ENCODE peak calls at places on chromosome 19, in four cellular contexts. O is mammary epithelial cell; I is CD4-positive, alpha-beta memory T cell; S is PC-9. L is an unnamed sample.

GRCh38 chr19:1229056-1229607 is 8.7 kb downstream of the CBARP start:
- DNase-seq in S (no peak), I (no peak), O (no peak), L (no peak)

GRCh38 chr19:33281296-33281926 is 20.9 kb downstream of the CEBPA start:
- DNase-seq in I (no peak), O (no peak), S (no peak), L (no peak)

GRCh38 chr19:46489445-46490272 is 6.0 kb downstream of the PNMA8B start:
- DNase-seq in O (no peak), I (no peak), S (no peak), L (no peak)

GRCh38 chr19:3637621-3638020 is 11.0 kb upstream of the CACTIN start:
- DNase-seq in I (no peak), O (no peak), S (no peak), L (no peak)

GRCh38 chr19:43423779-43424178 is 9.1 kb downstream of the TEX101 start:
- DNase-seq in I (no peak), S (no peak), O (no peak), L (no peak)

GRCh38 chr19:45881909-45882528 is 3.9 kb downstream of the IRF2BP1 start:
- DNase-seq in I (no peak), S (no peak), O (no peak), L (no peak)

GRCh38 chr19:46514589-46515289 is 19.1 kb upstream of the PNMA8B start:
- DNase-seq in O (no peak), S (no peak), I (no peak), L (no peak)

GRCh38 chr19:18733196-18733647 is 49.7 kb downstream of the CRTC1 start:
- DNase-seq in S (no peak), O (no peak), I (no peak), L (no peak)

GRCh38 chr19:50167314-50167721 is 4.2 kb upstream of the IZUMO2 start:
- DNase-seq in S (peak; percentile 73), O (no peak), I (no peak), L (no peak)

GRCh38 chr19:2171349-2172145 is 7.8 kb downstream of the DOT1L start:
- DNase-seq in S (no peak), I (peak; percentile 71), O (no peak), L (peak; percentile 66)

GRCh38 chr19:32748497-32748896 is 28.9 kb downstream of the TDRD12 start:
- DNase-seq in I (peak; percentile 4), S (no peak), O (no peak), L (no peak)

GRCh38 chr19:38550376-38550775 is 67.4 kb downstream of the MAP4K1 start:
- DNase-seq in I (no peak), S (no peak), O (no peak), L (no peak)

GRCh38 chr19:31296741-31297390 is 52.4 kb downstream of the TSHZ3 start:
- DNase-seq in S (no peak), I (no peak), O (no peak), L (no peak)

GRCh38 chr19:55319786-55320185 is 5.4 kb downstream of the TMEM150B start:
- DNase-seq in S (no peak), I (no peak), O (no peak), L (no peak)

GRCh38 chr19:10104665-10105221 is 1.4 kb upstream of the PPAN start:
- DNase-seq in O (no peak), S (no peak), I (peak; percentile 82), L (peak; percentile 56)

GRCh38 chr19:47651691-47652090 is 42.8 kb downstream of the BICRA start:
- DNase-seq in I (no peak), O (no peak), S (no peak), L (no peak)

GRCh38 chr19:18418034-18418724 is 1.0 kb upstream of the SSBP4 start:
- DNase-seq in O (no peak), I (no peak), S (no peak), L (no peak)

GRCh38 chr19:31181535-31181934 is 167.7 kb downstream of the TSHZ3 start:
- DNase-seq in S (no peak), O (no peak), I (no peak), L (no peak)

GRCh38 chr19:30757836-30758617 is 385.8 kb downstream of the ZNF536 start:
- DNase-seq in O (no peak), S (no peak), I (no peak), L (no peak)

GRCh38 chr19:2815191-2815614 is 4.5 kb upstream of the ZNF554 start:
- DNase-seq in S (no peak), O (no peak), I (no peak), L (no peak)

GRCh38 chr19:21566073-21566472 is 60.7 kb downstream of the ZNF429 start:
- DNase-seq in S (no peak), I (no peak), O (no peak), L (no peak)

GRCh38 chr19:1399079-1399478 is 2.3 kb downstream of the GAMT start:
- DNase-seq in S (no peak), I (no peak), O (no peak), L (no peak)

GRCh38 chr19:31389874-31390273 is 40.6 kb upstream of the TSHZ3 start:
- DNase-seq in S (no peak), O (no peak), I (no peak), L (no peak)

GRCh38 chr19:28313633-28314032 is 899.3 kb downstream of the UQCRFS1 start:
- DNase-seq in I (no peak), S (no peak), O (peak; percentile 48), L (no peak)

GRCh38 chr19:3671680-3672574 is 28.3 kb downstream of the PIP5K1C start:
- DNase-seq in S (no peak), I (no peak), O (no peak), L (no peak)

GRCh38 chr19:2494447-2495129 is 18.7 kb downstream of the GADD45B start:
- DNase-seq in S (peak; percentile 32), O (peak; percentile 43), I (peak; percentile 46), L (peak; percentile 60)

GRCh38 chr19:46537136-46538097 is 41.8 kb upstream of the PNMA8B start:
- DNase-seq in S (peak; percentile 33), O (peak; percentile 17), I (peak; percentile 53), L (peak; percentile 44)

GRCh38 chr19:7109678-7110289 is 40.3 kb downstream of the ZNF557 start:
- DNase-seq in O (no peak), S (no peak), I (no peak), L (no peak)

GRCh38 chr19:39435499-39436349 is at the start of gene RPS16:
- DNase-seq in S (peak; percentile 99), O (peak; percentile 95), I (peak; percentile 98), L (peak; percentile 98)

GRCh38 chr19:41409288-41409687 is 11.7 kb downstream of the BCKDHA start:
- DNase-seq in O (peak; percentile 58), I (no peak), S (peak; percentile 72), L (no peak)

GRCh38 chr19:55384576-55385235 is 614 bp upstream of the TMEM238 start:
- DNase-seq in S (peak; percentile 29), O (peak; percentile 16), I (no peak), L (peak; percentile 17)

GRCh38 chr19:1046836-1047695 is 7.2 kb downstream of the ABCA7 start:
- DNase-seq in O (no peak), S (no peak), I (no peak), L (no peak)

GRCh38 chr19:49328741-49329140 is 3.8 kb upstream of the SLC6A16 start:
- DNase-seq in S (no peak), O (no peak), I (no peak), L (no peak)

GRCh38 chr19:48501961-48502719 is 9.5 kb downstream of the LMTK3 start:
- DNase-seq in S (peak; percentile 99), I (peak; percentile 68), O (peak; percentile 97), L (peak; percentile 73)

GRCh38 chr19:30666301-30666803 is 294.2 kb downstream of the ZNF536 start:
- DNase-seq in I (peak; percentile 28), S (peak; percentile 22), O (peak; percentile 16), L (no peak)

GRCh38 chr19:47274891-47275865 is 493 bp downstream of the INAFM1 start:
- DNase-seq in S (no peak), O (no peak), I (no peak), L (no peak)

GRCh38 chr19:37012093-37012745 is 66.0 kb upstream of the ZNF420 start:
- DNase-seq in S (no peak), O (no peak), I (no peak), L (no peak)

GRCh38 chr19:37009871-37010270 is 68.4 kb upstream of the ZNF420 start:
- DNase-seq in S (no peak), I (no peak), O (no peak), L (no peak)

DNA sequence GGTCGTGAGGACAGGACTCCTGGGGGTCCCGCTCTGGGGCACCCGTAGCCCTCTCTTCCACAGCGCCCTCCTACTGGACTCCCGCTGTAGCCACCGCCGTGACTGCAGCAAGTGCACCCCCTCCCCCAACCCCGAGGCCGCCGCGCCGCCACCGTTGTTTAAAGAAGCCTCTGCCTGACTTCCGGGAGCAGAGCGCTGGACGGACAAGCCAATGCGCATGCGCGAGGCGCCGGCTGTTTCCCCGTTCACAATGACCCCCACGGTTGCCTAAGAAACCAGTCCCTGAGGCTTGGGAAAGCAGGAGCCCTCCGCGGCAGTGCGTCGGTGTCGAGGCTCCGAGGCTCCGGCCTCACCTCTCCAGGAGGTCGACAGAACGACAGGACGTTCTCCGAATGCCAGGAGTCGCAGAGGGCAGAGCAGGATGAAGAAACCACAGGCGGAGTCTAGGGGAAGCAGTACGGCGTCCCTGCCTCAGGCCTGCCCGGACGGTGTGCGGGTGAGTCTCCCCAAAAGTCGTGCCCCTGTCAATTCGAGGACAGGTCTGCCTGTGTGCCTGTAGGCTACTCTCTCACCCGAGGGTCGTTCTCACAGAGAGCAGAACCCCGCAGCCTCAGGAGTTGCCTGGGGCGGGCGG is 70.5 kb upstream of the ZNF420 start:
- DNase-seq in O (peak; percentile 13), S (no peak), I (no peak), L (no peak)
- H3K9me3 ChIP-seq in O (peaks cover 45% of the 10 kb centered on the region), S (no peaks in the 10 kb centered on the region), I (peaks cover 15% of the 10 kb centered on the region), L (no peaks in the 10 kb centered on the region)

DNA sequence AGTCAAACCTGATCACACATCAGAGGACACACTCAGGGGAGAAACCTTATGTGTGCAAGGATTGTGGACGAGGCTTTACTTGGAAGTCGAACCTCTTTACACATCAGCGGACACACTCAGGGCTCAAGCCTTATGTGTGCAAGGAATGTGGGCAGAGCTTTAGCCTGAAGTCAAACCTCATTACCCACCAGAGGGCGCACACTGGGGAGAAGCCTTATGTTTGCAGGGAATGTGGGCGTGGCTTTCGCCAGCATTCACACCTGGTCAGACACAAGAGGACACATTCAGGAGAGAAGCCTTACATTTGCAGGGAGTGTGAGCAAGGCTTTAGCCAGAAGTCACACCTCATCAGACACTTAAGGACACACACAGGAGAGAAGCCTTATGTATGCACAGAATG is 8.2 kb upstream of the ZNF527 start:
- DNase-seq in O (no peak), I (no peak), S (no peak), L (no peak)
- H3K9me3 ChIP-seq in O (peaks cover 14% of the 10 kb centered on the region), I (peaks cover 17% of the 10 kb centered on the region), S (peaks cover 24% of the 10 kb centered on the region), L (peaks cover 6% of the 10 kb centered on the region)

DNA sequence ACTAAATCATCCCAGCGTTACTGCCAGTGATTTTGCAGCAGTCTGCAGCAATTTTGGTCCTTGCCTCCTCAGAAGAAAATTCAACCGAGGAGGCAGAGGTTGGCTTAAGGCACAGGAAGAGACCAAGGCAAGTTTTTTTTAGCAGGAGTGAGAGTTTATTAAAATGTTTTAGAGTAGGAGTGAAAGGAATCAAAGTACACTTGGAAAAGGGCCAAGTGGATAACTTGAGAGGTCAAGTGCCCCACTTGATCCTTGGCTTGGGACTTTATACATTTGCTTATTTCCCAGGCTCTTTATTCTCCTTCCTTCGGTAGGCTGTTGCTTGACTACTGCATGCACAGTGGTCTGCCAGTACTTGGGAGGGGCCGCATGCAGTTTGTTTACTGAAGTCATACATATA is 2.9 kb upstream of the ZNF134 start:
- DNase-seq in S (no peak), I (no peak), O (no peak), L (no peak)
- H3K9me3 ChIP-seq in S (peaks cover 34% of the 10 kb centered on the region), I (peaks cover 31% of the 10 kb centered on the region), O (peaks cover 39% of the 10 kb centered on the region), L (peaks cover 22% of the 10 kb centered on the region)

GRCh38 chr19:36401475-36401874 is 17.0 kb downstream of the ZFP82 start:
- DNase-seq in O (no peak), I (no peak), S (no peak), L (no peak)
- H3K9me3 ChIP-seq in O (peaks cover 19% of the 10 kb centered on the region), I (peaks cover 18% of the 10 kb centered on the region), S (peaks cover 20% of the 10 kb centered on the region), L (peaks cover 7% of the 10 kb centered on the region)

GRCh38 chr19:36646746-36647145 is 19.9 kb downstream of the ZNF461 start:
- DNase-seq in I (no peak), S (no peak), O (no peak), L (no peak)
- H3K9me3 ChIP-seq in I (peaks cover 37% of the 10 kb centered on the region), S (peaks cover 45% of the 10 kb centered on the region), O (peaks cover 31% of the 10 kb centered on the region), L (peaks cover 48% of the 10 kb centered on the region)

L was measured in T-helper 17 cell.